ENCODE peak calls at places on chromosomes 7 and 10, in four cellular contexts. J is NCI-H2081 treated with DMSO at 0.1 percent for 48 hours, B is fibroblast of the aortic adventitia, C is astrocyte of the hippocampus. M is an unnamed sample.

GRCh38 chr10:55400075-55400474 is 599.0 kb upstream of the PCDH15 start:
- DNase-seq in J (no peak), B (no peak), C (peak; percentile 56), M (no peak)

GRCh38 chr10:78255214-78255613 is 221.6 kb downstream of the RPS24 start:
- DNase-seq in J (no peak), B (no peak), C (no peak), M (peak; percentile 59)

GRCh38 chr10:82453678-82454293 is 578.8 kb downstream of the NRG3 start:
- DNase-seq in J (no peak), B (no peak), C (no peak), M (no peak)

GRCh38 chr7:74015670-74016069 is 12.3 kb upstream of the ELN start:
- DNase-seq in J (no peak), B (no peak), C (no peak), M (no peak)

GRCh38 chr7:98240961-98241673 is 10.9 kb downstream of the TECPR1 start:
- DNase-seq in J (no peak), B (peak; percentile 36), C (peak; percentile 69), M (peak; percentile 40)

GRCh38 chr10:5551531-5552375 is 27.0 kb downstream of the CALML3 start:
- DNase-seq in J (no peak), B (no peak), C (peak; percentile 62), M (no peak)

GRCh38 chr10:119509909-119510451 is 32.5 kb downstream of the RGS10 start:
- DNase-seq in J (no peak), B (no peak), C (peak; percentile 29), M (no peak)

GRCh38 chr7:2431260-2431867 is 28.0 kb downstream of the CHST12 start:
- DNase-seq in J (no peak), B (no peak), C (no peak), M (no peak)

GRCh38 chr7:73827568-73828106 is 3.2 kb upstream of the CLDN4 start:
- DNase-seq in J (peak; percentile 95), B (no peak), C (peak; percentile 28), M (no peak)

GRCh38 chr10:51658075-51658474 is 41.3 kb downstream of the CSTF2T start:
- DNase-seq in J (no peak), B (no peak), C (no peak), M (no peak)

GRCh38 chr10:99590799-99591198 is 29.4 kb downstream of the SLC25A28 start:
- DNase-seq in J (no peak), B (no peak), C (no peak), M (no peak)

GRCh38 chr10:71009031-71009605 is 120.8 kb upstream of the PCBD1 start:
- DNase-seq in J (no peak), B (no peak), C (no peak), M (no peak)

GRCh38 chr7:40093631-40094350 is 40.6 kb downstream of the MPLKIP start:
- DNase-seq in J (no peak), B (no peak), C (no peak), M (peak; percentile 38)

GRCh38 chr7:158959954-158960353 is 103.6 kb downstream of the DYNC2I1 start:
- DNase-seq in J (no peak), B (no peak), C (no peak), M (no peak)

GRCh38 chr10:112999102-112999501 is 49.1 kb downstream of the TCF7L2 start:
- DNase-seq in J (no peak), B (no peak), C (no peak), M (no peak)

GRCh38 chr7:83486957-83487356 is 162.0 kb downstream of the SEMA3E start:
- DNase-seq in J (no peak), B (no peak), C (no peak), M (no peak)

GRCh38 chr7:32390210-32390609 is 100.0 kb downstream of the LSM5 start:
- DNase-seq in J (no peak), B (no peak), C (no peak), M (no peak)

GRCh38 chr7:74417419-74417971 is 36.2 kb upstream of the GTF2IRD1 start:
- DNase-seq in J (no peak), B (peak; percentile 73), C (peak; percentile 82), M (peak; percentile 64)

GRCh38 chr7:4084271-4084670 is 597.8 kb upstream of the FOXK1 start:
- DNase-seq in J (no peak), B (no peak), C (no peak), M (no peak)

GRCh38 chr10:2212196-2212719 is 474.9 kb upstream of the ADARB2 start:
- DNase-seq in J (no peak), B (no peak), C (no peak), M (no peak)

GRCh38 chr10:83182076-83182475 is 957.2 kb upstream of the GHITM start:
- DNase-seq in J (no peak), B (no peak), C (peak; percentile 59), M (no peak)

GRCh38 chr10:85293483-85293882 is 965.1 kb downstream of the CCSER2 start:
- DNase-seq in J (no peak), B (no peak), C (no peak), M (no peak)

GRCh38 chr7:2224491-2224928 is 8.2 kb downstream of the MAD1L1 start:
- DNase-seq in J (no peak), B (no peak), C (no peak), M (no peak)

GRCh38 chr10:89173075-89173474 is 34.0 kb downstream of the CH25H start:
- DNase-seq in J (no peak), B (peak; percentile 21), C (no peak), M (no peak)

GRCh38 chr7:46133741-46134140 is 212.7 kb upstream of the IGFBP3 start:
- DNase-seq in J (no peak), B (no peak), C (no peak), M (no peak)

GRCh38 chr10:16518822-16519221 is 2.9 kb downstream of the C1QL3 start:
- DNase-seq in J (no peak), B (no peak), C (no peak), M (peak; percentile 12)

GRCh38 chr10:100008142-100008522 is 1.6 kb downstream of the DNMBP start:
- DNase-seq in J (no peak), B (peak; percentile 96), C (no peak), M (peak; percentile 77)

GRCh38 chr10:3167611-3168330 is 4.8 kb downstream of the PITRM1 start:
- DNase-seq in J (no peak), B (no peak), C (no peak), M (no peak)

GRCh38 chr10:107918171-107918570 is 753.7 kb upstream of the SORCS1 start:
- DNase-seq in J (no peak), B (no peak), C (no peak), M (no peak)

GRCh38 chr7:126378642-126379041 is 874.1 kb downstream of the GRM8 start:
- DNase-seq in J (no peak), B (no peak), C (no peak), M (no peak)

GRCh38 chr7:91397099-91397498 is 132.9 kb downstream of the FZD1 start:
- DNase-seq in J (no peak), B (peak; percentile 29), C (peak; percentile 46), M (no peak)

GRCh38 chr10:63798599-63799498 is 277.6 kb downstream of the REEP3 start:
- DNase-seq in J (no peak), B (peak; percentile 93), C (peak; percentile 96), M (peak; percentile 91)

GRCh38 chr7:77450613-77451012 is 34.5 kb upstream of the GSAP start:
- DNase-seq in J (no peak), B (no peak), C (no peak), M (no peak)

GRCh38 chr10:60262647-60263126 is 127.0 kb downstream of the ANK3 start:
- DNase-seq in J (no peak), B (no peak), C (no peak), M (no peak)

GRCh38 chr10:75995720-75996119 is 564.3 kb downstream of the LRMDA start:
- DNase-seq in J (no peak), B (no peak), C (no peak), M (no peak)

GRCh38 chr7:105880571-105881330 is 4.4 kb upstream of the ATXN7L1 start:
- DNase-seq in J (peak; percentile 70), B (no peak), C (no peak), M (no peak)

GRCh38 chr7:879706-880105 is 3.4 kb downstream of the GET4 start:
- DNase-seq in J (no peak), B (no peak), C (no peak), M (no peak)

GRCh38 chr10:75662715-75663114 is 231.3 kb downstream of the LRMDA start:
- DNase-seq in J (no peak), B (peak; percentile 96), C (peak; percentile 23), M (peak; percentile 93)

M was measured in fibroblast of mammary gland.